ENCODE peak calls at places on chromosomes 7 and 10, in seven cellular contexts. Y is GM12864, R is AG04450, S is SJSA1, B is fibroblast of lung, C is IMR-90, N is pancreas. Q is an unnamed sample.

GRCh38 chr7:131454538-131454937 is 101.9 kb downstream of the PODXL start:
- DNase-seq in Y (no peak), R (no peak), S (no peak), B (no peak), C (no peak), N (no peak), Q (no peak)

GRCh38 chr7:111516612-111517011 is 45.7 kb downstream of the IMMP2L start:
- DNase-seq in Y (no peak), R (no peak), S (no peak), B (peak), C (no peak), N (no peak), Q (no peak)

GRCh38 chr7:4882169-4882741 is 1.3 kb downstream of the RADIL start:
- DNase-seq in Y (no peak), R (no peak), S (no peak), B (peak), C (peak), N (no peak), Q (no peak)

GRCh38 chr10:86100581-86101061 is 266.0 kb downstream of the GRID1 start:
- DNase-seq in Y (no peak), R (no peak), S (peak), B (peak), C (peak), N (no peak), Q (peak)

GRCh38 chr10:55629792-55630490 is 731.1 kb downstream of the ZWINT start:
- DNase-seq in Y (no peak), R (no peak), S (no peak), B (peak), C (peak), N (peak), Q (no peak)

GRCh38 chr10:43255644-43256431 is 11.0 kb downstream of the RASGEF1A start:
- DNase-seq in Y (no peak), R (no peak), S (peak), B (peak), C (no peak), N (peak), Q (no peak)

GRCh38 chr7:28681693-28682092 is 269.4 kb downstream of the CREB5 start:
- DNase-seq in Y (no peak), R (no peak), S (no peak), B (no peak), C (no peak), N (no peak), Q (no peak)

GRCh38 chr7:74633451-74633921 is 24.0 kb upstream of the GTF2I start:
- DNase-seq in Y (no peak), R (no peak), S (no peak), B (no peak), C (no peak), N (no peak), Q (no peak)

GRCh38 chr7:112182749-112183148 is 23.4 kb downstream of the DOCK4 start:
- DNase-seq in Y (no peak), R (no peak), S (no peak), B (no peak), C (no peak), N (no peak), Q (no peak)

GRCh38 chr7:91556956-91557650 is 292.9 kb downstream of the FZD1 start:
- DNase-seq in Y (no peak), R (no peak), S (no peak), B (peak), C (no peak), N (no peak), Q (no peak)

GRCh38 chr10:88092975-88093374 is 229.6 kb downstream of the PTEN start:
- DNase-seq in Y (no peak), R (no peak), S (no peak), B (no peak), C (no peak), N (no peak), Q (no peak)

GRCh38 chr10:111598433-111599059 is 521.7 kb downstream of the ADRA2A start:
- DNase-seq in Y (peak), R (no peak), S (peak), B (peak), C (peak), N (peak), Q (peak)

GRCh38 chr10:74925716-74926115 is 99.3 kb downstream of the KAT6B start:
- DNase-seq in Y (no peak), R (no peak), S (no peak), B (no peak), C (no peak), N (no peak), Q (no peak)

GRCh38 chr10:101938316-101939272 is 95.0 kb upstream of the KCNIP2 start:
- DNase-seq in Y (no peak), R (peak), S (peak), B (peak), C (peak), N (no peak), Q (no peak)

GRCh38 chr10:16673443-16673842 is 143.8 kb downstream of the RSU1 start:
- DNase-seq in Y (no peak), R (no peak), S (no peak), B (no peak), C (no peak), N (no peak), Q (no peak)

GRCh38 chr10:114483575-114483974 is 79.3 kb upstream of the AFAP1L2 start:
- DNase-seq in Y (no peak), R (no peak), S (no peak), B (no peak), C (no peak), N (no peak), Q (no peak)

GRCh38 chr7:79911420-79911819 is 223.2 kb upstream of the GNAI1 start:
- DNase-seq in Y (no peak), R (no peak), S (no peak), B (no peak), C (no peak), N (no peak), Q (no peak)

GRCh38 chr7:105229641-105230040 is 159.1 kb downstream of the SRPK2 start:
- DNase-seq in Y (no peak), R (no peak), S (no peak), B (no peak), C (peak), N (no peak), Q (no peak)

GRCh38 chr7:140383954-140384713 is 14.2 kb downstream of the SLC37A3 start:
- DNase-seq in Y (no peak), R (no peak), S (no peak), B (no peak), C (no peak), N (no peak), Q (no peak)

GRCh38 chr10:68073631-68074403 is 1.3 kb downstream of the HERC4 start:
- DNase-seq in Y (no peak), R (no peak), S (no peak), B (no peak), C (peak), N (no peak), Q (peak)

GRCh38 chr7:95303501-95303900 is 20.8 kb downstream of the PON1 start:
- DNase-seq in Y (no peak), R (no peak), S (no peak), B (peak), C (no peak), N (no peak), Q (no peak)
- H3K4me3 ChIP-seq in Y (no peak), R (no peak), S (no peak), B (no peak), C (no peak), N (no peak), Q (no peak)

DNA sequence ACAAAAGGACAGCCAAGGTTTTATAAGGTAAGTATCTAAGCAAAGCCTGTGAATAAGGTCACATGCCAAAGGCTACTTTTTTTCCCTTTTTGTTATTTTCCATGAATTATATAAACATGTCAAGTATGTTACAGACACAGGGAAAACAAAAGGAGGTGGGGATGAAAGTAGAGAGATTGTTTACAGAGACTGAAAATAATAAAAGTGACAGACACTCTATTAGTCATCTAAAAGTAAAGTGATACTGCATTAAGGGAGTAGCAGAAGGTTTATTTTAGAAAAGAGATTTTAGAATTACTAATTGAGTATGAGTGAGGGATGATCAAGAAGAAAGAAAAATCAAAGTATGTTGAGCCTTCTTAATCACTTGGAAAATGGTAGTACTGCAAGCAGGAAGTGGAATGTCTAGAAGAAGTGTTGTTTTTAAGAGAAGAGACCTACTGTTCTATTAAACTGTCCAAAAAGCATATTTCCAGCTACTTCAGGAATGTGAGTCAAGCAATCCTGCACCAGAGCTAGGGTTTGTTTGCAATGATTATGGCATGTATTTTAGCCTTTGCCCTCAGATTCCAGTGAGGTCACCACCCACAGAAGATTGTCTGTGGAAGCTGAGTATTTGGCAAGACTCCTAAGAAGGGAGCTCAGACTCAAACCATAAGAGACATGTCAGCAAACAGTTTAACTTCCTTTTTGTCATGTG is 177.9 kb upstream of the PLXDC2 start:
- DNase-seq in Y (no peak), R (peak), S (peak), B (peak), C (peak), N (no peak), Q (no peak)
- H3K4me3 ChIP-seq in Y (no peak), R (peak), S (peak), B (peak), C (peak), N (no peak), Q (no peak)

DNA sequence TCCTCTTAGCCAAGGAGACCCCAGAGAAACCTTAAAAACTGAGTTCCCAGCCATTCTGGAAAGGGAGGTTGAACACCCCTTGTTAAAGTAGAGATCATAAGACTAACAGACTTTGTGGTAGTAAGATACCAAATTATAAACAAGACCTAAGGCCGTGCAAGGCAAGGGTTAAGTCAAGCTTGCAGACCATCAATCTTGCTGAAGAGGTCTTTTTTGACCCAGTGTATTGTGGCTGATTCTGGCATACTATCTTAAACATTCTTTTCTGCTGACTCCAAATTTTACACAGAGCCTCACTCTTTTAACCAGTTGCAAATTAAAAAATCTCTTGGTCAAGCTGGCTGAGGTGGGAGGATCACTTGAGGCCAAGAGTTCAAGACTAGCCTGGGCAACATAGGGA is 1.2 kb upstream of the TBRG4 start:
- DNase-seq in Y (no peak), R (no peak), S (no peak), B (peak), C (peak), N (no peak), Q (no peak)
- H3K4me3 ChIP-seq in Y (peak), R (peak), S (no peak), B (no peak), C (no peak), N (no peak), Q (no peak)

DNA sequence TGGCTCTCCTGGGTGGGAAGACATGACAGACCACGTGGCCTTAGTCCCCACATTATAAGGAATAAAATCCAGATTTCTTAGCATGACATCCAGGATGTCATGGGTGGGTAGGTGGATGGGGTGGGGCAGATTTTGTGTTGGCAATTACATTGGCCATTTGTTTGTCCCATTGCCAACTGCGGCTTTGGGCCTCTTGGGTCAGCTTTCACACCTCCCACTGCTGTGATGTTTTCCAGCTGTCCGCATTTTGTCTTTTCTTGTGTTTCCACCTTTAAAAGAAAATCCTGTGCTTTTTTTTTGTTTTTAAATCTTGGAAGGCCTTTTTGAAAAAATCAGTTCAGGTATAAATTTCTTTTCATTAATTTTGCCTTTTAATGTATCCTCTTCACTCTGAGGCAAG is 237.0 kb downstream of the SDK1 start:
- DNase-seq in Y (no peak), R (no peak), S (no peak), B (no peak), C (no peak), N (no peak), Q (no peak)
- H3K4me3 ChIP-seq in Y (no peak), R (no peak), S (no peak), B (no peak), C (no peak), N (no peak), Q (no peak)